ENCODE peak calls at places on chromosomes 5 and 9, in six cellular contexts. U, S, A, Y, Q and N are unnamed samples.

GRCh38 chr5:34483442-34484033 is 172.6 kb upstream of the RAI14 start:
- DNase-seq in U (peak; percentile 64), S (no peak), A (no peak), Y (peak; percentile 44), Q (no peak), N (no peak)

GRCh38 chr5:7395432-7396168 is at the start of gene ADCY2:
- DNase-seq in U (peak; percentile 56), S (no peak), A (no peak), Y (no peak), Q (no peak), N (no peak)

GRCh38 chr5:77080905-77081304 is 6.2 kb downstream of the ZBED3 start:
- DNase-seq in U (no peak), S (no peak), A (no peak), Y (no peak), Q (no peak), N (no peak)

GRCh38 chr5:9557696-9558095 is 11.8 kb upstream of the SEMA5A start:
- DNase-seq in U (no peak), S (peak; percentile 82), A (no peak), Y (no peak), Q (peak; percentile 29), N (peak; percentile 83)

GRCh38 chr5:53482717-53483638 is 2.5 kb downstream of the FST start:
- DNase-seq in U (peak; percentile 81), S (peak; percentile 53), A (no peak), Y (peak; percentile 40), Q (peak; percentile 32), N (peak; percentile 33)

GRCh38 chr5:127022846-127023245 is 7.5 kb downstream of the MARCHF3 start:
- DNase-seq in U (no peak), S (no peak), A (no peak), Y (no peak), Q (no peak), N (no peak)

GRCh38 chr9:83166369-83166768 is 103.4 kb upstream of the RASEF start:
- DNase-seq in U (no peak), S (no peak), A (no peak), Y (no peak), Q (no peak), N (no peak)

GRCh38 chr9:36150529-36151305 is 14.2 kb downstream of the GLIPR2 start:
- DNase-seq in U (no peak), S (peak; percentile 54), A (no peak), Y (no peak), Q (peak; percentile 87), N (no peak)

GRCh38 chr9:79120533-79121315 is 451.0 kb upstream of the TLE4 start:
- DNase-seq in U (no peak), S (peak; percentile 23), A (no peak), Y (no peak), Q (no peak), N (no peak)

GRCh38 chr9:72588336-72588735 is 66.9 kb downstream of the TMC1 start:
- DNase-seq in U (no peak), S (peak; percentile 29), A (no peak), Y (no peak), Q (no peak), N (no peak)

GRCh38 chr5:33933723-33934544 is 2.3 kb upstream of the RXFP3 start:
- DNase-seq in U (no peak), S (peak; percentile 64), A (no peak), Y (no peak), Q (peak; percentile 22), N (no peak)

GRCh38 chr9:76203373-76203772 is 190.9 kb downstream of the RFK start:
- DNase-seq in U (no peak), S (no peak), A (no peak), Y (no peak), Q (no peak), N (peak; percentile 76)

GRCh38 chr9:105043370-105043936 is 115.5 kb upstream of the ABCA1 start:
- DNase-seq in U (no peak), S (no peak), A (no peak), Y (no peak), Q (no peak), N (no peak)

GRCh38 chr9:85984457-85984856 is 43.5 kb downstream of the NAA35 start:
- DNase-seq in U (no peak), S (no peak), A (no peak), Y (no peak), Q (no peak), N (no peak)

GRCh38 chr9:112898872-112899281 is 8.2 kb upstream of the SLC46A2 start:
- DNase-seq in U (no peak), S (no peak), A (no peak), Y (no peak), Q (no peak), N (no peak)

GRCh38 chr9:69120380-69121154 is 53.5 kb upstream of the TJP2 start:
- DNase-seq in U (peak; percentile 96), S (no peak), A (peak; percentile 81), Y (peak; percentile 27), Q (no peak), N (peak; percentile 98)

GRCh38 chr9:105157178-105157583 is 87.3 kb upstream of the SLC44A1 start:
- DNase-seq in U (peak; percentile 46), S (peak; percentile 77), A (no peak), Y (no peak), Q (peak; percentile 86), N (peak; percentile 77)

GRCh38 chr9:35690447-35691324 is 961 bp upstream of the TPM2 start:
- DNase-seq in U (peak; percentile 66), S (peak; percentile 75), A (no peak), Y (peak; percentile 47), Q (peak; percentile 87), N (peak; percentile 25)

GRCh38 chr9:89256690-89257089 is 54.3 kb upstream of the CKS2 start:
- DNase-seq in U (no peak), S (no peak), A (no peak), Y (no peak), Q (no peak), N (no peak)

GRCh38 chr5:74641778-74642542 is 1.4 kb upstream of the ENC1 start:
- DNase-seq in U (no peak), S (peak; percentile 87), A (no peak), Y (peak; percentile 44), Q (peak; percentile 86), N (peak; percentile 54)

GRCh38 chr5:143946821-143947220 is 134.9 kb downstream of the HMHB1 start:
- DNase-seq in U (no peak), S (peak; percentile 35), A (no peak), Y (no peak), Q (no peak), N (no peak)

GRCh38 chr5:177307544-177308363 is 3.9 kb downstream of the MXD3 start:
- DNase-seq in U (no peak), S (no peak), A (no peak), Y (no peak), Q (no peak), N (no peak)

GRCh38 chr5:109163336-109163735 is 246.4 kb downstream of the PJA2 start:
- DNase-seq in U (no peak), S (no peak), A (no peak), Y (no peak), Q (no peak), N (peak; percentile 8)

GRCh38 chr9:136854842-136855460 is 2.8 kb downstream of the MAMDC4 start:
- DNase-seq in U (no peak), S (no peak), A (no peak), Y (no peak), Q (no peak), N (no peak)

GRCh38 chr5:146448783-146449519 is 1.8 kb downstream of the TCERG1 start:
- DNase-seq in U (no peak), S (no peak), A (no peak), Y (no peak), Q (no peak), N (no peak)

GRCh38 chr9:21244841-21245240 is 5.0 kb upstream of the IFNA14 start:
- DNase-seq in U (no peak), S (no peak), A (no peak), Y (no peak), Q (no peak), N (no peak)

GRCh38 chr9:133995012-133995896 is 3.1 kb upstream of the VAV2 start:
- DNase-seq in U (no peak), S (no peak), A (no peak), Y (no peak), Q (no peak), N (no peak)

GRCh38 chr5:66904189-66904588 is 292.4 kb downstream of the CD180 start:
- DNase-seq in U (no peak), S (no peak), A (peak; percentile 19), Y (no peak), Q (no peak), N (no peak)

GRCh38 chr9:76159288-76159926 is 234.8 kb downstream of the RFK start:
- DNase-seq in U (no peak), S (no peak), A (no peak), Y (no peak), Q (no peak), N (no peak)

GRCh38 chr9:112278152-112278551 is 55.3 kb downstream of the PTBP3 start:
- DNase-seq in U (no peak), S (peak; percentile 5), A (no peak), Y (no peak), Q (no peak), N (peak; percentile 48)

GRCh38 chr5:161305601-161306000 is 240.9 kb downstream of the GABRB2 start:
- DNase-seq in U (no peak), S (no peak), A (no peak), Y (no peak), Q (no peak), N (no peak)

GRCh38 chr9:114051706-114052105 is 26.4 kb downstream of the AMBP start:
- DNase-seq in U (no peak), S (no peak), A (no peak), Y (no peak), Q (no peak), N (no peak)

GRCh38 chr9:129542761-129543160 is 78.1 kb downstream of the C9orf50 start:
- DNase-seq in U (no peak), S (no peak), A (no peak), Y (no peak), Q (no peak), N (no peak)

GRCh38 chr9:84617415-84617814 is 52.1 kb upstream of the NTRK2 start:
- DNase-seq in U (no peak), S (no peak), A (no peak), Y (no peak), Q (no peak), N (no peak)
- H4K91ac ChIP-seq in U (no peak overlapping the region), S (no peak overlapping the region), A (no peak overlapping the region), Y (no peak overlapping the region), Q (no peak overlapping the region), N (no peak overlapping the region)

DNA sequence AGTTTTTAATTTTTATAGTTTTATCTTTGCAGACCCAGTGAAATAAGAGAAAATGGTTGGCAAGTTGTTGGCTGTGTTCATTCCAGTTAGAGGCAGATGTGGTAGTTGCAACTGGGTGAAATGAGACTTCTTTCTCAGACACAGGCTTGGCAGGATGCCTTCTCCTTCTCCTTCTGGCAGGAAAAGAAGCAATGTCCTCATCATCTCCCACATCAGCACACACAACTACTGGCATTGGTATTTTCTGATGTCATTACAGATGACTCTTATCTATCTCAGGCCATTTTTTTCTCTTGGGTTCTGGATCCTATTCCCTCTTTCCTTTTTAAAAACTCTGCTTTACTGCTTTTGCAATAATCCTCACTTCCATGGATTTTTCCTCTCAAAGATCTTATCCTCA is 103.3 kb upstream of the EDIL3 start:
- DNase-seq in U (no peak), S (peak; percentile 98), A (no peak), Y (no peak), Q (peak; percentile 76), N (peak; percentile 47)
- H4K91ac ChIP-seq in U (no peak overlapping the region), S (no peak overlapping the region), A (no peak overlapping the region), Y (no peak overlapping the region), Q (no peak overlapping the region), N (no peak overlapping the region)

GRCh38 chr9:95177617-95178016 is 139.9 kb downstream of the FANCC start:
- DNase-seq in U (no peak), S (no peak), A (no peak), Y (no peak), Q (no peak), N (no peak)
- H4K91ac ChIP-seq in U (no peak overlapping the region), S (no peak overlapping the region), A (no peak overlapping the region), Y (no peak overlapping the region), Q (no peak overlapping the region), N (no peak overlapping the region)

GRCh38 chr9:135480942-135481315 is 1.3 kb downstream of the PPP1R26 start:
- DNase-seq in U (no peak), S (no peak), A (no peak), Y (no peak), Q (no peak), N (no peak)
- H4K91ac ChIP-seq in U (no peak overlapping the region), S (no peak overlapping the region), A (no peak overlapping the region), Y (no peak overlapping the region), Q (no peak overlapping the region), N (no peak overlapping the region)